ENCODE peak calls at places on chromosomes 7 and 10, in nine cellular contexts. E, U, N, F, K, C, B, X and V are unnamed samples.

GRCh38 chr7:75734586-75735047 is 4.1 kb downstream of the HIP1 start:
- DNase-seq in E (no peak), U (no peak), N (no peak), F (peak; percentile 40), K (no peak), C (no peak), B (no peak), X (no peak), V (no peak)

GRCh38 chr10:16009736-16010259 is 149.5 kb upstream of the MINDY3 start:
- DNase-seq in E (no peak), U (no peak), N (no peak), F (no peak), K (no peak), C (no peak), B (no peak), X (no peak), V (no peak)

GRCh38 chr7:86904949-86905834 is 154.3 kb downstream of the ELAPOR2 start:
- DNase-seq in E (no peak), U (peak; percentile 21), N (no peak), F (peak; percentile 1), K (no peak), C (no peak), B (no peak), X (no peak), V (no peak)

GRCh38 chr10:73814896-73815718 is 3.7 kb upstream of the NDST2 start:
- DNase-seq in E (no peak), U (peak; percentile 54), N (no peak), F (peak; percentile 79), K (no peak), C (no peak), B (no peak), X (no peak), V (no peak)

GRCh38 chr10:11270135-11270857 is 252.6 kb downstream of the CELF2 start:
- DNase-seq in E (peak; percentile 70), U (peak; percentile 81), N (peak; percentile 76), F (peak; percentile 56), K (peak; percentile 89), C (peak; percentile 74), B (peak; percentile 34), X (peak; percentile 93), V (no peak)

GRCh38 chr7:103148131-103148993 is 537 bp downstream of the NAPEPLD start:
- DNase-seq in E (no peak), U (no peak), N (no peak), F (no peak), K (no peak), C (no peak), B (no peak), X (no peak), V (no peak)

GRCh38 chr10:104139221-104139620 is 17.2 kb downstream of the SFR1 start:
- DNase-seq in E (no peak), U (no peak), N (no peak), F (no peak), K (no peak), C (no peak), B (no peak), X (no peak), V (no peak)

GRCh38 chr10:132940791-132941465 is 1.4 kb downstream of the CFAP46 start:
- DNase-seq in E (no peak), U (no peak), N (no peak), F (no peak), K (no peak), C (no peak), B (no peak), X (peak; percentile 63), V (no peak)

GRCh38 chr10:6255548-6256061 is 52.9 kb downstream of the PFKFB3 start:
- DNase-seq in E (no peak), U (no peak), N (no peak), F (no peak), K (no peak), C (no peak), B (no peak), X (no peak), V (no peak)

GRCh38 chr10:126294451-126294850 is 93.8 kb downstream of the ADAM12 start:
- DNase-seq in E (no peak), U (no peak), N (no peak), F (no peak), K (no peak), C (no peak), B (no peak), X (no peak), V (no peak)

GRCh38 chr10:44966816-44967509 is 7.4 kb downstream of the RASSF4 start:
- DNase-seq in E (no peak), U (no peak), N (no peak), F (no peak), K (no peak), C (no peak), B (no peak), X (no peak), V (no peak)